ENCODE peak calls at places on chromosomes 3 and 15, in six cellular contexts. J, R, T, H, B and Q are unnamed samples.
A peak's percentile ranks its signal among the peaks of the same experiment; 100 is the strongest.

GRCh38 chr3:81443948-81444347 is 317.5 kb downstream of the GBE1 start:
- DNase-seq in J (no peak), R (no peak), T (no peak), H (no peak), B (no peak), Q (no peak)

GRCh38 chr15:96037584-96037983 is 292.9 kb upstream of the NR2F2 start:
- DNase-seq in J (no peak), R (no peak), T (peak; percentile 10), H (no peak), B (no peak), Q (no peak)

GRCh38 chr15:100918034-100918689 is 995 bp upstream of the LRRK1 start:
- DNase-seq in J (peak; percentile 83), R (peak; percentile 74), T (no peak), H (peak; percentile 56), B (peak; percentile 88), Q (peak; percentile 78)

GRCh38 chr3:149390772-149391212 is 13.3 kb upstream of the TM4SF1 start:
- DNase-seq in J (no peak), R (no peak), T (no peak), H (no peak), B (no peak), Q (peak; percentile 18)

GRCh38 chr15:65611888-65612615 is 1.1 kb upstream of the INTS14 start:
- DNase-seq in J (no peak), R (no peak), T (no peak), H (no peak), B (peak; percentile 61), Q (peak; percentile 5)

GRCh38 chr15:78929536-78930264 is 15.1 kb downstream of the CTSH start:
- DNase-seq in J (no peak), R (no peak), T (no peak), H (no peak), B (no peak), Q (no peak)

GRCh38 chr3:16253601-16254000 is 11.1 kb downstream of the DPH3 start:
- DNase-seq in J (no peak), R (no peak), T (no peak), H (no peak), B (no peak), Q (no peak)

GRCh38 chr3:179324270-179324754 is 1.5 kb downstream of the ZNF639 start:
- DNase-seq in J (no peak), R (no peak), T (no peak), H (no peak), B (peak; percentile 20), Q (peak; percentile 57)

GRCh38 chr15:88981244-88982215 is 68.4 kb upstream of the MFGE8 start:
- DNase-seq in J (no peak), R (no peak), T (no peak), H (no peak), B (no peak), Q (no peak)
- H3K27ac ChIP-seq in J (peak overlapping the region; percentile 17), R (peak overlapping the region; percentile 62), T (no peak overlapping the region), H (no peak overlapping the region), B (no peak overlapping the region), Q (no peak overlapping the region)

GRCh38 chr3:155805802-155806618 is at the start of gene C3orf33:
- DNase-seq in J (peak; percentile 79), R (peak; percentile 62), T (peak; percentile 6), H (peak; percentile 74), B (peak; percentile 86), Q (peak; percentile 73)
- H3K27ac ChIP-seq in J (peak within 1 kb of the TSS; percentile 95), R (peak within 1 kb of the TSS; percentile 75), T (peak within 1 kb of the TSS; percentile 47), H (peak within 1 kb of the TSS; percentile 64), B (no peak within 1 kb of the TSS), Q (peak within 1 kb of the TSS; percentile 55)

DNA sequence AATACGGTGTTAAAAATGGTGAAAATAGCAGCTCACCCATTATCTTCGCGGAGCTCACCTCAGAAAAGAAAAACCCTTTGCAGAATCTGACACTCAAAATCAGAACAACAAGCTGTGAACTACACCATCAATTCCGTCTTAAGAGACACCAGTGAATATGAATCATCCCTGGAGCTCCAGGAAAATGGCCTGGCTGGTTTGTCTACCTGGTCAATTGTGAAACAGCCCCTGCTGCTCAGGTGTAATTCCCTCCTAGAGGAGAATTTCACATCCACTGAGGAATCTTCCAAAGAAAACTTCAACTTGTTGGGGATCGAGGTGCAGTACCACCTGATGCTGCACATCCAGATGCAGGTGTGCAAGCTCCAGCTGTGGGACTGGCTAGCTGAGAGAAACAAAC is 3.0 kb upstream of the XRN1 start:
- DNase-seq in J (no peak), R (no peak), T (no peak), H (no peak), B (no peak), Q (no peak)
- H3K27ac ChIP-seq in J (no peak overlapping the region), R (no peak overlapping the region), T (no peak overlapping the region), H (no peak overlapping the region), B (no peak overlapping the region), Q (no peak overlapping the region)

DNA sequence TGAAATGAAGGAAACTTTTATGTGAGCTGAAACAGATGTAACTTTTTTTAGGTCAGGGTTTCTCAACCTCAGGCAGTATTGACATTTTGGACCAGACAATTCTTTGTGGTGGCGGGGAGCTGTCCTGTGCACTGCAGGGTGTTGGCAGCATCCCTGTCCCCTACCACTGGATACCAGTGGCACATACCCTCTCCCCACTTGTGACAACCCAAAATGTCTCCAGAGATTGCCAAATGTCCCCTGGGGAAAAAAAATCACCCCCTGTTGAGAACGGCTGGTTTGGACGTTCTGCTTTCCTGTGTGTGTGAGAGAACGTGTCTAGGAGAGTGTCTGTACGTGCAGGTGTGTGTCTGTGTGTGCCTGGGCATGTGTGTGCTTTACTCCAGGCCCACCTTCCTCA is 30.7 kb upstream of the GRIP2 start:
- DNase-seq in J (no peak), R (no peak), T (no peak), H (no peak), B (no peak), Q (no peak)
- H3K27ac ChIP-seq in J (no peak overlapping the region), R (no peak overlapping the region), T (no peak overlapping the region), H (no peak overlapping the region), B (no peak overlapping the region), Q (no peak overlapping the region)

DNA sequence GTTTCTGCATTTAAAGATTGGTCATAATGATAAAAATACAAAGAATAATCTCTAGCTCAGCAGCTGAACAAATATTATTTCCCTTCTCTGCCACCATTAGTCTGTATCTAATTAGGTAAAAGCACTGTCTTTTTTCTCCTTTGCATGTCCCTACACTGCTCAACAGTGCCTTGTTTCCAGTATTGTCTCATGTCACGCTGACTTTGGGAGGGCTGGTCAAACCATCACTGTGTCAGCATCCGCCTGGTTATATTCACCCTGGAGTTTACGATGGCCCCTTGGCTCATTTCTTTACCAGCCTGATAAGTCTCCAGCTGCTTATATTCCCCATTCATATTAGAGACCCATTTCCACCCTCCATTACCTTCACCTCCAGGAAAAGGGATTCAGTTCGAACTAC is 378.4 kb downstream of the NTRK3 start:
- DNase-seq in J (no peak), R (no peak), T (no peak), H (no peak), B (no peak), Q (no peak)
- H3K27ac ChIP-seq in J (no peak overlapping the region), R (no peak overlapping the region), T (no peak overlapping the region), H (no peak overlapping the region), B (no peak overlapping the region), Q (no peak overlapping the region)

GRCh38 chr3:114709102-114709501 is 415.3 kb downstream of the TIGIT start:
- DNase-seq in J (no peak), R (no peak), T (peak; percentile 6), H (no peak), B (no peak), Q (no peak)

GRCh38 chr3:114714957-114715356 is 421.1 kb downstream of the TIGIT start:
- DNase-seq in J (no peak), R (no peak), T (no peak), H (no peak), B (no peak), Q (no peak)

GRCh38 chr3:114714237-114714636 is 420.4 kb downstream of the TIGIT start:
- DNase-seq in J (no peak), R (no peak), T (no peak), H (no peak), B (peak; percentile 27), Q (peak; percentile 11)

GRCh38 chr3:114711321-114711891 is 417.6 kb downstream of the TIGIT start:
- DNase-seq in J (no peak), R (no peak), T (no peak), H (no peak), B (no peak), Q (no peak)

GRCh38 chr3:114712728-114713492 is 419.1 kb downstream of the TIGIT start:
- DNase-seq in J (no peak), R (no peak), T (no peak), H (no peak), B (no peak), Q (no peak)
- H3K27ac ChIP-seq in J (peak overlapping the region; percentile 14), R (peak overlapping the region; percentile 3), T (no peak overlapping the region), H (no peak overlapping the region), B (no peak overlapping the region), Q (no peak overlapping the region)

DNA sequence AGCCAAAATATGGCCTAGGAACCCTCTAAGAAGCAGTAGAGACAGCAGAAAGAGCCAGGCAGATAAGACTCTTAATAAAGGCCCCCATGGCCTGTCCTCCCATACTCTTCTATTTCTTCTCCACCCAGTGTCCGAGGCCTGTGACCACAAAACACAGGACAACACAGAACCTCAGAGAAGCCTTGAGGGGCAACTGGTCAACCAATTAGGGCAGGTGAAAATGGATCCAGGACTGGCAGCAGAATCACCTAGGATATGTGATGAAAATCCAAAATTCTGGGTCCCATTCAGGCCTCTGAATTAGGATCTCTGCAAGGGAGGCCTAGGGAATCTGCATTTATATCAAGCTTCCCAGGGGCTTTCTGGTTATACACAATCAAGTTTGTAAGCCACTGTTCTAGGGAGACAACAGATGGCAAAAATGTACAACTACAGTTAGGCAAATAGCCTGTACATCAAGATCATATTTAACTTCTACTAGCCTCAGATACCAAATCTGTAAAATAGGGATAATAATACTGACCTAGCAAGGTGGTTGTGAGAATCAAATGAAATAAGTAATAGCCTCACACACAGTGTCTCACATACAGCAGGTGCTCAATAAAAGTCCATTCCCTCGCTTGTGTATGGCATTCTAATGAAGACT is 10.4 kb downstream of the RAB27A start:
- DNase-seq in J (no peak), R (no peak), T (no peak), H (no peak), B (no peak), Q (no peak)
- H3K27ac ChIP-seq in J (peak overlapping the region; percentile 61), R (no peak overlapping the region), T (no peak overlapping the region), H (peak overlapping the region; percentile 2), B (no peak overlapping the region), Q (peak overlapping the region; percentile 86)